ENCODE peak calls at places on chromosomes 12 and 14, in five cellular contexts. N is hepatocyte, J is SIG-M5, F is astrocyte of the spinal cord, M is transverse colon. Y is an unnamed sample.

GRCh38 chr12:55736780-55737580 is 5.9 kb upstream of the GDF11 start:
- DNase-seq in J (no peak), N (peak), F (peak), M (peak), Y (peak)

GRCh38 chr12:123917337-123917850 is 55.2 kb downstream of the CCDC92 start:
- DNase-seq in J (no peak), M (no peak), N (no peak), F (no peak), Y (no peak)

GRCh38 chr14:65599375-65599774 is 186.8 kb downstream of the FUT8 start:
- DNase-seq in M (no peak), J (no peak), F (no peak), N (no peak), Y (no peak)

GRCh38 chr12:43336962-43337555 is 214.9 kb downstream of the ADAMTS20 start:
- DNase-seq in J (peak), M (no peak), F (peak), N (peak), Y (no peak)

GRCh38 chr14:67269338-67270060 is 28.3 kb downstream of the PALS1 start:
- DNase-seq in J (no peak), M (no peak), F (peak), N (peak), Y (no peak)

GRCh38 chr12:78863482-78864427 is 819 bp upstream of the SYT1 start:
- DNase-seq in N (peak), J (no peak), F (peak), M (peak), Y (no peak)

GRCh38 chr12:89238593-89238992 is 113.7 kb downstream of the DUSP6 start:
- DNase-seq in N (no peak), M (no peak), F (no peak), J (no peak), Y (no peak)

GRCh38 chr14:51431741-51432140 is 191.7 kb downstream of the TMX1 start:
- DNase-seq in N (no peak), F (no peak), M (no peak), J (no peak), Y (no peak)

GRCh38 chr12:50483488-50483887 is 21.3 kb upstream of the DIP2B start:
- DNase-seq in F (no peak), M (no peak), J (no peak), N (no peak), Y (no peak)

GRCh38 chr14:31297701-31298344 is 90.2 kb upstream of the HECTD1 start:
- DNase-seq in F (peak), J (no peak), N (no peak), M (no peak), Y (no peak)

Y was measured in GF-D8.